ENCODE peak calls at places on chromosomes 2 and 18, in ten cellular contexts. J is effector CD8-positive, alpha-beta T cell; W is C1 segment of cervical spinal cord; C is brain microvascular endothelial cell; K is AML-193; O is NCI-H1436 treated with DMSO at 0.1 percent for 48 hours; Y is HTR-8/SVneo; A is LoVo; G is GM19239; S is T-helper 2 cell. Q is an unnamed sample.

GRCh38 chr2:107258538-107258937 is 372.6 kb upstream of the ST6GAL2 start:
- DNase-seq in Y (no peak), S (no peak), C (peak), W (no peak), G (no peak), K (no peak), O (no peak), A (no peak), J (no peak), Q (no peak)

GRCh38 chr2:145360129-145360780 is 840.3 kb upstream of the ZEB2 start:
- DNase-seq in G (no peak), A (no peak), J (no peak), O (no peak), K (no peak), W (no peak), C (no peak), Y (no peak), S (no peak), Q (no peak)

GRCh38 chr2:85275984-85276540 is 51.7 kb downstream of the TGOLN2 start:
- DNase-seq in S (no peak), C (no peak), A (no peak), J (no peak), W (no peak), Y (no peak), G (no peak), O (no peak), K (no peak), Q (no peak)

GRCh38 chr2:29628078-29628765 is 293.2 kb downstream of the ALK start:
- DNase-seq in J (no peak), Y (no peak), W (no peak), A (no peak), S (no peak), K (no peak), G (no peak), C (no peak), O (no peak), Q (no peak)

GRCh38 chr2:79086255-79086654 is 1.5 kb downstream of the REG1B start:
- DNase-seq in O (no peak), J (no peak), A (no peak), K (no peak), Y (no peak), W (no peak), C (no peak), G (no peak), S (no peak), Q (no peak)

GRCh38 chr2:127048618-127048935 is 58.4 kb downstream of the BIN1 start:
- DNase-seq in S (no peak), G (no peak), W (no peak), O (no peak), J (no peak), K (no peak), C (no peak), A (no peak), Y (no peak), Q (no peak)

GRCh38 chr2:235654115-235654514 is 160.3 kb downstream of the AGAP1 start:
- DNase-seq in K (no peak), J (no peak), C (peak), W (no peak), Y (no peak), G (no peak), S (no peak), O (no peak), A (no peak), Q (no peak)

GRCh38 chr2:160381425-160381951 is 112.1 kb downstream of the RBMS1 start:
- DNase-seq in Y (no peak), C (no peak), J (no peak), W (no peak), K (peak), S (no peak), G (no peak), O (no peak), A (no peak), Q (no peak)

GRCh38 chr2:5845798-5846197 is 153.6 kb downstream of the SOX11 start:
- DNase-seq in C (no peak), O (no peak), A (no peak), J (no peak), W (no peak), G (no peak), Y (no peak), S (no peak), K (no peak), Q (no peak)

GRCh38 chr2:212815453-212815852 is 276.9 kb upstream of the ERBB4 start:
- DNase-seq in C (no peak), S (no peak), G (no peak), O (no peak), Y (no peak), W (no peak), K (peak), A (no peak), J (no peak), Q (no peak)

GRCh38 chr18:54742120-54742519 is 86.2 kb upstream of the RAB27B start:
- DNase-seq in G (no peak), C (no peak), W (no peak), J (no peak), A (no peak), S (no peak), K (no peak), Y (no peak), O (no peak), Q (no peak)

GRCh38 chr18:8988262-8988871 is 114.1 kb upstream of the NDUFV2 start:
- DNase-seq in O (peak), A (peak), J (peak), Y (peak), S (no peak), K (peak), C (peak), W (peak), G (peak), Q (peak)

GRCh38 chr2:207802650-207803049 is 32.9 kb upstream of the FZD5 start:
- DNase-seq in C (no peak), K (no peak), G (no peak), Y (no peak), W (no peak), O (no peak), A (no peak), J (no peak), S (no peak), Q (no peak)

GRCh38 chr18:8469793-8470192 is 139.4 kb upstream of the RAB12 start:
- DNase-seq in W (no peak), C (peak), K (no peak), Y (no peak), S (no peak), O (no peak), G (no peak), J (no peak), A (no peak), Q (no peak)

GRCh38 chr2:150228936-150229335 is 258.5 kb downstream of the RND3 start:
- DNase-seq in S (no peak), J (no peak), Y (no peak), G (no peak), O (no peak), C (no peak), W (no peak), A (no peak), K (no peak), Q (no peak)

GRCh38 chr2:32246911-32247310 is 17.8 kb downstream of the NLRC4 start:
- DNase-seq in C (no peak), J (no peak), A (no peak), Y (no peak), W (no peak), K (no peak), S (no peak), O (no peak), G (no peak), Q (no peak)

GRCh38 chr2:85998071-85998991 is 107.4 kb downstream of the POLR1A start:
- DNase-seq in K (no peak), J (peak), Y (peak), C (peak), S (no peak), G (no peak), W (peak), O (no peak), A (no peak), Q (peak)

GRCh38 chr2:171317492-171318125 is 116.2 kb downstream of the METTL8 start:
- DNase-seq in O (no peak), J (no peak), A (no peak), W (no peak), G (no peak), K (no peak), S (no peak), Y (no peak), C (no peak), Q (no peak)

GRCh38 chr2:5391361-5391760 is 300.8 kb upstream of the SOX11 start:
- DNase-seq in K (no peak), G (no peak), C (no peak), O (no peak), Y (no peak), A (no peak), S (no peak), W (no peak), J (no peak), Q (no peak)

GRCh38 chr2:204472375-204472774 is 72.9 kb upstream of the PARD3B start:
- DNase-seq in W (no peak), K (no peak), S (no peak), G (no peak), Y (no peak), O (no peak), C (no peak), A (no peak), J (no peak), Q (no peak)

GRCh38 chr18:48163184-48164095 is 233.0 kb upstream of the SMAD2 start:
- DNase-seq in C (no peak), O (no peak), G (no peak), Y (no peak), S (no peak), J (no peak), K (no peak), W (no peak), A (no peak), Q (peak)

GRCh38 chr2:31401580-31401979 is 13.0 kb downstream of the XDH start:
- DNase-seq in A (no peak), S (no peak), O (no peak), J (no peak), W (no peak), G (no peak), K (no peak), Y (peak), C (peak), Q (no peak)

GRCh38 chr2:108490506-108491122 is 41.6 kb downstream of the GCC2 start:
- DNase-seq in O (no peak), C (no peak), S (no peak), A (no peak), W (no peak), K (no peak), J (no peak), Y (no peak), G (no peak), Q (no peak)

GRCh38 chr2:45821558-45822271 is 170.2 kb downstream of the PRKCE start:
- DNase-seq in W (no peak), O (no peak), A (peak), S (no peak), Y (peak), J (no peak), G (no peak), K (no peak), C (peak), Q (no peak)